ENCODE peak calls at places on chromosomes 11 and 22, in four cellular contexts. One of them, this sample, is unnamed. For H3K4me1, the result is how much of the 10 kb centered on the place peaks cover.

GRCh38 chr11:67504950-67505561 is at the start of gene PITPNM1:
- DNase-seq in transverse colon: peak
- DNase-seq in A673: peak
- DNase-seq in HCT116: no peak
- DNase-seq in this sample: peak

GRCh38 chr22:19663286-19663815 is 51.0 kb upstream of the SEPTIN5 start:
- DNase-seq in transverse colon: peak
- DNase-seq in HCT116: no peak
- DNase-seq in A673: peak
- DNase-seq in this sample: peak

GRCh38 chr11:34480339-34480738 is 33.3 kb downstream of the ELF5 start:
- DNase-seq in HCT116: no peak
- DNase-seq in A673: peak
- DNase-seq in transverse colon: no peak
- DNase-seq in this sample: no peak

GRCh38 chr22:45154383-45154782 is 9.3 kb upstream of the NUP50 start:
- DNase-seq in HCT116: no peak
- DNase-seq in A673: no peak
- DNase-seq in transverse colon: no peak
- DNase-seq in this sample: no peak

GRCh38 chr11:130549393-130549999 is 101.1 kb downstream of the ADAMTS15 start:
- DNase-seq in HCT116: no peak
- DNase-seq in transverse colon: no peak
- DNase-seq in A673: peak
- DNase-seq in this sample: no peak

GRCh38 chr11:107591098-107591445 is at the start of gene ELMOD1:
- DNase-seq in A673: peak
- DNase-seq in transverse colon: peak
- DNase-seq in HCT116: no peak
- DNase-seq in this sample: peak

GRCh38 chr11:71251761-71252433 is 480 bp downstream of the SHANK2 start:
- DNase-seq in transverse colon: peak
- DNase-seq in HCT116: no peak
- DNase-seq in A673: peak
- DNase-seq in this sample: no peak

GRCh38 chr11:88402784-88403183 is 65.2 kb upstream of the CTSC start:
- DNase-seq in HCT116: no peak
- DNase-seq in A673: no peak
- DNase-seq in transverse colon: no peak
- DNase-seq in this sample: no peak

GRCh38 chr22:25853078-25853477 is 111.1 kb downstream of the MYO18B start:
- DNase-seq in A673: no peak
- DNase-seq in transverse colon: no peak
- DNase-seq in HCT116: no peak
- DNase-seq in this sample: no peak

GRCh38 chr11:111735262-111736116 is 30.7 kb downstream of the PPP2R1B start:
- DNase-seq in A673: peak
- DNase-seq in HCT116: no peak
- DNase-seq in transverse colon: peak
- DNase-seq in this sample: no peak

GRCh38 chr11:44208976-44209603 is 100.8 kb downstream of the ALX4 start:
- DNase-seq in A673: no peak
- DNase-seq in HCT116: no peak
- DNase-seq in transverse colon: no peak
- DNase-seq in this sample: no peak

GRCh38 chr11:75626692-75627536 is 41.9 kb downstream of the MAP6 start:
- DNase-seq in HCT116: no peak
- DNase-seq in transverse colon: no peak
- DNase-seq in A673: peak
- DNase-seq in this sample: no peak

GRCh38 chr11:115391598-115391997 is 112.6 kb downstream of the CADM1 start:
- DNase-seq in A673: no peak
- DNase-seq in HCT116: no peak
- DNase-seq in transverse colon: no peak
- DNase-seq in this sample: no peak

GRCh38 chr11:2378527-2379210 is 1.6 kb downstream of the CD81 start:
- DNase-seq in transverse colon: no peak
- DNase-seq in HCT116: no peak
- DNase-seq in A673: peak
- DNase-seq in this sample: peak
- H3K27ac ChIP-seq in transverse colon: peak
- H3K27ac ChIP-seq in HCT116: peak
- H3K27ac ChIP-seq in A673: peak
- H3K27ac ChIP-seq in this sample: peak

DNA sequence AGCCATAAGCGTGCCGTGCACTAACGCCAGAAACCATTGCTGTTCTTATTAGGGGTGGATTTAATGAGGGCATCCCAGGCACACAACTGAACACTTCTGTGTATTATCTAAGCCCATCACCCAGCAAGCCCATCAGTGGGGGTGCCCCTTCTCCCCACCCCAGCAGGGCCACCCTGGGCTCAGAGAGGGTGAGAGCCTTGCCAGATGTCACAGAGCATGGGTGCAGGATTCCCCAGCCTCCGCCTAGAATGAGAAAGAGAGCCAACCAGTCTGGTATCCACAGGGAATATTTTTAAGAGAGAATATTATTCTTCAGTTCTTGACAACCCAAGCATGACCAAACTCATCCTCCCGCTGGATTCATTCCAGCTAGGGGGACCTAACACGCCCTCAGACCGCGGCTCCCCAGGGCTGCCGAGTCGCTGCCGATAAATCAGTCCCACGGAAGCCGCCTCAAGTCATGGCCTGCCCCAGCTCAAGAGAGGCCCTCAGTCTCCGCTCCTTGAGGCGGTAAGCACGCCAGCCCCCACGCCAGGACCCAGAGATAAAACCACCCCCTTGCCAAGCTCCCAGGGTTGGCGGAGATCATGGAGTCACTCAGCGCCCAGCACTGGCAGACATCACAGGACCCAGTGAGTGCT is 47.2 kb downstream of the MN1 start:
- DNase-seq in A673: peak
- DNase-seq in HCT116: no peak
- DNase-seq in transverse colon: no peak
- DNase-seq in this sample: peak
- H3K4me1 ChIP-seq in A673: under half
- H3K4me1 ChIP-seq in HCT116: under half
- H3K4me1 ChIP-seq in transverse colon: under half
- H3K4me1 ChIP-seq in this sample: under half

DNA sequence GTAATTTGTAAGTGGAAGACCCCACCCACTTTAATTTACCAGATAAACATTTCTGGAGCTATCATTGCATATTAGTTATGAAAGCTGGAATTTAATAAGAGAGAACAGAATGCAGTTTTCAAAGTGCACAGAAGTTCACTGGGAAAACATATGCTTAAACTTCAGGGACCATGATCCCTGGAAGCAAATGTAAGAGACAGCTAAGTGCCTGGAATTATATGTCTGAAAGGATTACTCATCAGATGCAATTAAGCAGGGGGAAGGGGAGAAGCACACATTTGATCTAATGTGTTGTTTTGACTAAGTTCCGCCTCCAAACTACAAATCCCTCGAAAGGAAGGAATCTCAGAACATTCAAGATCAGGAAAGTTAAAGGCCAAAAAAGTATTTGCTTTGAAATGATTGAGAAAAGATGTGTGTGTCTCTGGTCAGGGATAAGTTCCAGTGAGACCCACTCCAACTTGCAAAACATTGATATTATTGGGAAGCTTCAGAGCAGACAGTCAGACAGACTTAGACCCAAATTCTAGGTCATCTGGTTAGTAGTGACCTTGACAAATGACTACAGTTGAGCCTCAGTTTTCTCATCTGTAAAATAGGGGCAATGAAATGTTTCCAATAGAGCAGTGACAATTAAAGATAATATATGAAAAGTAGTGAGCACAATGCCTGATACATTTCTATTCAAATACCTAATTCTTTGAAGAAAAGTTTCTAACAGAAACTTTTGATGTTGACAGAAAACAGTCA is 147.6 kb downstream of the ME3 start:
- DNase-seq in HCT116: peak
- DNase-seq in transverse colon: no peak
- DNase-seq in A673: peak
- DNase-seq in this sample: no peak
- H3K27ac ChIP-seq in HCT116: peak
- H3K27ac ChIP-seq in transverse colon: peak
- H3K27ac ChIP-seq in A673: peak
- H3K27ac ChIP-seq in this sample: peak

DNA sequence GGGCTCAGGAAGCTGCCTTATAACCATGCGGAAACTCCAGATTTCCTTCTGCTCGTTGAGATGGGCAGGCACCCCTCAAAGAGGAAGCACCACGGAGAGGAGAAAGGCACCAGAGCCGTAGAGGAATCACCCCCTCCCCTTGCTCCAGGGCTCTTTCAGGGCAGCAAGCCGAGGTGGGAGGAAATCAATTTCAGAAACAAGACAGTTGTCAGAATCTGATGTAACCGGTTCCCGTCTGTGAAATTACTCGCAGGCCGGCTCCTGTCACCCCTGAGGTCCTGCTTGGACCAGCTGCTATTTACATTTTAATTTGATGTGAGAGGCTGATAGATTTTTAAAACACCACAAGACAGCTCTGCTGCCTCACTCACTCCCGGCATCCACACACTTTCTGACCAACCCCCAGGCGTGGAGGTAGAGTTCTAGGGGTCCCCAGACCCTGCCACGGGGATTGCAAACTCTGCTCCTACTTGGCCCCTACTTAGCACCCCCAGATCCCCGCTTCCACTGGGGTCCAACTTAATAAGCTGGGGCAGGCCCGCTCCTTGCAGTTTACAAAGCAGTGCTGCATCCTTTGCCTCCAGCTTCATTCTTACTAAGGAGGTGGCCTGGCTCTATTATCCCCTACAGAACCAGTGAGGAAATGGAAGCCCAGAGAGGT is 162.5 kb downstream of the CEP164 start:
- DNase-seq in A673: no peak
- DNase-seq in HCT116: no peak
- DNase-seq in transverse colon: no peak
- DNase-seq in this sample: no peak
- H3K4me1 ChIP-seq in A673: under half
- H3K4me1 ChIP-seq in HCT116: under half
- H3K4me1 ChIP-seq in transverse colon: under half
- H3K4me1 ChIP-seq in this sample: under half

DNA sequence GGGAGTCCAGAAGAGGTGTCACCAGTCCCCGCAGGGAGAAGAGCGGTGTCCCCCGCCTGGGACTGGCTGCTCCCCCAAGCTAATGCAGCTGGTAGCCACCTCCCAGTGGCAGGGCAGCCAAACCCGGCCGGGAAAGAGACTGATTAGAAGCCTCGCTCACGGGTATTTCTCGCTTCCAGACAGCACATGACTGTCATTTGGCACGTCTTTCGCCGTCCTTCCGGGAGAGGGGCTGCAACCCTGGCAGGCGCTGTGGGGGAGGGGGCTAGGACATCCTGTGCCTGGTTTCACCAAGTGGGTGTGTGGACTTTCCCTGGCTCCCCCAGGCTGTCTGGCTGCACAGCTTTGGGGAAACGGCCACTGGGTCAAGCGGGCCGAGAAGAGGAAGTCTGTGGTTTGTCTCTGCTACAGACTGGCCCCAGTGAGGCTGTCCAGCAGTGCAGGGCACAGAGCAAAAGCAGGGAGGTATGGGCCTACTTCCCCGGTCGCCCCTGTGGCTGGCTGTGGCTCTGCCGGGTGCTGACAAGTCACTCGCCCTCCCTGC is 3.8 kb downstream of the CD81 start:
- DNase-seq in HCT116: no peak
- DNase-seq in transverse colon: peak
- DNase-seq in A673: no peak
- DNase-seq in this sample: peak
- H3K27ac ChIP-seq in HCT116: no peak
- H3K27ac ChIP-seq in transverse colon: peak
- H3K27ac ChIP-seq in A673: no peak
- H3K27ac ChIP-seq in this sample: peak

GRCh38 chr11:77198440-77198849 is 70.4 kb downstream of the MYO7A start:
- DNase-seq in transverse colon: no peak
- DNase-seq in A673: peak
- DNase-seq in HCT116: peak
- DNase-seq in this sample: no peak
- H3K4me1 ChIP-seq in transverse colon: under half
- H3K4me1 ChIP-seq in A673: under half
- H3K4me1 ChIP-seq in HCT116: under half
- H3K4me1 ChIP-seq in this sample: under half

GRCh38 chr11:20021212-20021611 is 139.1 kb downstream of the DBX1 start:
- DNase-seq in A673: no peak
- DNase-seq in HCT116: no peak
- DNase-seq in transverse colon: no peak
- DNase-seq in this sample: no peak
- H3K27ac ChIP-seq in A673: no peak
- H3K27ac ChIP-seq in HCT116: no peak
- H3K27ac ChIP-seq in transverse colon: no peak
- H3K27ac ChIP-seq in this sample: no peak

GRCh38 chr22:36321797-36322601 is 65.8 kb downstream of the MYH9 start:
- DNase-seq in A673: no peak
- DNase-seq in HCT116: no peak
- DNase-seq in transverse colon: no peak
- DNase-seq in this sample: no peak

GRCh38 chr22:36324414-36324813 is 63.4 kb downstream of the MYH9 start:
- DNase-seq in transverse colon: no peak
- DNase-seq in HCT116: no peak
- DNase-seq in A673: no peak
- DNase-seq in this sample: no peak

GRCh38 chr22:36322602-36322915 is 65.2 kb downstream of the MYH9 start:
- DNase-seq in HCT116: no peak
- DNase-seq in transverse colon: no peak
- DNase-seq in A673: no peak
- DNase-seq in this sample: no peak

GRCh38 chr22:36323855-36324331 is 63.9 kb downstream of the MYH9 start:
- DNase-seq in HCT116: no peak
- DNase-seq in A673: no peak
- DNase-seq in transverse colon: no peak
- DNase-seq in this sample: no peak

DNA sequence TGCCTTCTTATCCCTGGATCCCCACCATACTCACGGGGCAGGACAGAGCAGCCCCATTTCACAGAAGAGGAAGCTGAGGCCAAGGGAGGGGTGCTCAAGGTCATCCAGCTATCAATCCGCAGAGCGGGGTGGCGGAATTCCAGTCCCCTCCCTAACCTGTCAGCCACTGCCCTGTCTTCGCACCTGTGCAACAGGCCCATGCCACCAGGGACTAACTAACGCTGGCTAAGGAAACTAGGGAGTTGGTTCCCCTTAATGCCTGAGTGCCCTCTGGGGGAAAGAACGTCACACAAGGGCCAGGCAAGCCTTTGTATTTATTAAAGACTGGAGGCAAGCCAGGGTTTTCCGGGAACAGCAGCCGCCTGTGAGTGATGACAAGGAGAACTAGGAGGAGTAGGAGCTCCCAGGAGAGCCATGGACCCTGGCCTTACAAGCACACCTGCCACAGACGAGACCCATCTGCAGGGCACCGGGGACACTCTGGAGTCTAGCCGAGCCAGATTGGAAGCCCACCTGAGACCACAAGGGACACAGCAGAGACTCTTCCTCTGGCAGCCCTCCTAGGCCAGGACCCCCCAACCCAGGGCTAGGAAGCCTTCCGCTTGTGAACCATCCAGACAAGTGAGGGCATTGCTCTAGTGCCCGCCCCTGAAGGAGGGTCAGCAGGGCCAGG is 64.4 kb downstream of the MYH9 start:
- DNase-seq in A673: peak
- DNase-seq in HCT116: no peak
- DNase-seq in transverse colon: peak
- DNase-seq in this sample: peak
- H3K4me1 ChIP-seq in A673: under half
- H3K4me1 ChIP-seq in HCT116: under half
- H3K4me1 ChIP-seq in transverse colon: half or more
- H3K4me1 ChIP-seq in this sample: half or more